ENCODE peak calls at places on chromosomes 4 and X, in eight cellular contexts. S is spleen, U is body of pancreas, C is adrenal gland, P is testis, R is uterus, X is Peyer's patch, J is IMR-90. B is an unnamed sample.

GRCh38 chrX:154372612-154373022 is 1.8 kb downstream of the FLNA start:
- DNase-seq in S (no peak), U (peak), C (no peak), P (no peak), R (peak), X (no peak), J (peak), B (no peak)

GRCh38 chr4:82687531-82687930 is 111.1 kb downstream of the SCD5 start:
- DNase-seq in S (no peak), U (no peak), C (no peak), P (no peak), R (no peak), X (no peak), J (no peak), B (no peak)

GRCh38 chr4:165190591-165191212 is 16.7 kb upstream of the KLHL2 start:
- DNase-seq in S (no peak), U (no peak), C (no peak), P (no peak), R (no peak), X (no peak), J (no peak), B (no peak)

GRCh38 chr4:23680616-23681518 is 209.0 kb downstream of the PPARGC1A start:
- DNase-seq in S (no peak), U (no peak), C (no peak), P (no peak), R (no peak), X (no peak), J (peak), B (no peak)

GRCh38 chrX:49291615-49292337 is 11.7 kb upstream of the GAGE10 start:
- DNase-seq in S (peak), U (peak), C (peak), P (peak), R (peak), X (peak), J (peak), B (no peak)

GRCh38 chr4:37726666-37727065 is 40.5 kb upstream of the RELL1 start:
- DNase-seq in S (no peak), U (no peak), C (no peak), P (no peak), R (no peak), X (no peak), J (peak), B (no peak)

GRCh38 chr4:147772459-147772969 is 40.6 kb downstream of the ARHGAP10 start:
- DNase-seq in S (no peak), U (no peak), C (no peak), P (no peak), R (no peak), X (no peak), J (peak), B (no peak)

GRCh38 chr4:38076153-38076669 is 116.0 kb downstream of the PTTG2 start:
- DNase-seq in S (no peak), U (no peak), C (no peak), P (no peak), R (no peak), X (no peak), J (no peak), B (no peak)

GRCh38 chrX:16479206-16479869 is 170.6 kb upstream of the S100G start:
- DNase-seq in S (no peak), U (no peak), C (no peak), P (no peak), R (no peak), X (no peak), J (peak), B (no peak)

GRCh38 chr4:629916-630641 is 4.7 kb downstream of the PDE6B start:
- DNase-seq in S (peak), U (no peak), C (no peak), P (no peak), R (no peak), X (no peak), J (no peak), B (no peak)

GRCh38 chr4:151362404-151363164 is 37.2 kb upstream of the SH3D19 start:
- DNase-seq in S (peak), U (peak), C (peak), P (peak), R (peak), X (peak), J (peak), B (peak)

GRCh38 chrX:116285506-116285905 is 115.0 kb downstream of the AGTR2 start:
- DNase-seq in S (no peak), U (no peak), C (no peak), P (no peak), R (no peak), X (no peak), J (no peak), B (no peak)

GRCh38 chr4:86004030-86004429 is 355.8 kb downstream of the MAPK10 start:
- DNase-seq in S (no peak), U (no peak), C (no peak), P (no peak), R (no peak), X (no peak), J (no peak), B (no peak)

GRCh38 chrX:79366888-79367749 is at the start of gene ITM2A:
- DNase-seq in S (peak), U (peak), C (no peak), P (peak), R (peak), X (peak), J (no peak), B (peak)

GRCh38 chr4:148445071-148445902 is 3.1 kb upstream of the NR3C2 start:
- DNase-seq in S (peak), U (peak), C (peak), P (peak), R (peak), X (peak), J (no peak), B (peak)

GRCh38 chr4:8167815-8168214 is 9.2 kb upstream of the ABLIM2 start:
- DNase-seq in S (no peak), U (peak), C (peak), P (peak), R (no peak), X (no peak), J (no peak), B (no peak)

GRCh38 chr4:26780524-26780923 is 80.1 kb upstream of the STIM2 start:
- DNase-seq in S (no peak), U (no peak), C (no peak), P (no peak), R (no peak), X (no peak), J (peak), B (no peak)

GRCh38 chrX:41558531-41558930 is 111.4 kb downstream of the NYX start:
- DNase-seq in S (no peak), U (no peak), C (no peak), P (no peak), R (no peak), X (no peak), J (peak), B (no peak)

GRCh38 chr4:6487466-6487865 is 15.1 kb upstream of the PPP2R2C start:
- DNase-seq in S (no peak), U (no peak), C (no peak), P (no peak), R (no peak), X (no peak), J (no peak), B (no peak)

GRCh38 chr4:111652206-111652605 is 493.0 kb upstream of the FAM241A start:
- DNase-seq in S (no peak), U (no peak), C (no peak), P (no peak), R (no peak), X (no peak), J (no peak), B (no peak)

GRCh38 chr4:123043793-123044425 is 121.5 kb upstream of the NUDT6 start:
- DNase-seq in S (no peak), U (no peak), C (no peak), P (no peak), R (no peak), X (no peak), J (no peak), B (no peak)

GRCh38 chrX:115553171-115553570 is 7.8 kb upstream of the PLS3 start:
- DNase-seq in S (no peak), U (no peak), C (no peak), P (no peak), R (no peak), X (no peak), J (no peak), B (no peak)

GRCh38 chr4:162675661-162676060 is 491.0 kb downstream of the NAF1 start:
- DNase-seq in S (no peak), U (no peak), C (no peak), P (no peak), R (no peak), X (no peak), J (no peak), B (no peak)

GRCh38 chrX:124239911-124240310 is 92.5 kb upstream of the TEX13D start:
- DNase-seq in S (no peak), U (no peak), C (no peak), P (no peak), R (no peak), X (no peak), J (no peak), B (no peak)

GRCh38 chrX:124242160-124242559 is 90.3 kb upstream of the TEX13D start:
- DNase-seq in S (no peak), U (no peak), C (no peak), P (no peak), R (no peak), X (no peak), J (no peak), B (no peak)

GRCh38 chrX:124240422-124240821 is 92.0 kb upstream of the TEX13D start:
- DNase-seq in S (no peak), U (no peak), C (no peak), P (no peak), R (no peak), X (no peak), J (no peak), B (no peak)

GRCh38 chrX:124239324-124239723 is 93.1 kb upstream of the TEX13D start:
- DNase-seq in S (no peak), U (no peak), C (no peak), P (no peak), R (no peak), X (no peak), J (no peak), B (no peak)

GRCh38 chrX:124238268-124238667 is 94.2 kb upstream of the TEX13D start:
- DNase-seq in S (no peak), U (no peak), C (no peak), P (no peak), R (no peak), X (no peak), J (no peak), B (no peak)
- TF ChIP-seq POLR2A in S (no peak), U (no peak), C (no peak), P (no peak), R (no peak), X (no peak), J (no peak), B (no peak)

DNA sequence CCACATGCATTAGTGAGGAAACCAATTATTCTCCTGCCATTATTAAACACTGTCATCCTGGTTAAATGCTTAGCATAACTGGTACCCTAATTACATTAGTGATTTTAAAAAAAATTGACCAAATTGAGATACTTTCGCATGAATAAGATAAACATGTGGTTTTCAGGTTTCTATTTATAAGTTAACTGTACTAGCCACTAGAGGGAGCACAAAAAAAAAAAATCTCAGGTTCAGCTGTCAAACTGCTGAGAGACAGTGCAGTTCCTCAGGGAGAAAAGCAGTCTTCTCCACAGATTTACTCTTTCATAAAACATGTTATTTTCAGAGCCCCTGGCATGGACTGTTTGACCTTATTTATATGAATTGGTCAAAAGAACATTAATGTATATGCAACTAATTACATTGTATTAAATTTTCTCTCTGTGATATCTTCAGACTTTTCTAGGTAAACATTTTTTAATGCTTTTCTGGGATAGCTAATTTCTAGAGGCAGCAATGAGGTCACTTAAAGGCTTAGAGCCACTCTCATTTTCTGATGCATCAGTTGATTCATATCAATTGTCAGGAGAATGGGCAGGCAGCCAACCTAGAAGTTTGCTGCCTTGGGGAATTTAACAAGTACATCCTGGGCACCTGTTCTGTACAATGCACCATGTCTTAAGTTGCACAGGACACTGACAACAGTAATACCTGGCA is 167.5 kb downstream of the CDS1 start:
- DNase-seq in S (no peak), U (no peak), C (no peak), P (no peak), R (no peak), X (no peak), J (peak), B (no peak)
- H3K4me3 ChIP-seq in S (no peak), U (no peak), C (no peak), P (no peak), R (no peak), X (no peak), J (no peak), B (no peak)

GRCh38 chrX:95065151-95065550 is 1391.1 kb downstream of the FAM133A start:
- DNase-seq in S (no peak), U (no peak), C (no peak), P (no peak), R (no peak), X (no peak), J (no peak), B (no peak)

GRCh38 chrX:95076449-95076848 is 1402.4 kb downstream of the FAM133A start:
- DNase-seq in S (no peak), U (no peak), C (no peak), P (no peak), R (no peak), X (no peak), J (peak), B (no peak)

GRCh38 chrX:95071621-95072020 is 1397.6 kb downstream of the FAM133A start:
- DNase-seq in S (no peak), U (no peak), C (no peak), P (no peak), R (no peak), X (no peak), J (peak), B (no peak)

GRCh38 chrX:95071052-95071451 is 1397.0 kb downstream of the FAM133A start:
- DNase-seq in S (no peak), U (no peak), C (no peak), P (no peak), R (no peak), X (no peak), J (no peak), B (no peak)
- TF ChIP-seq CTCF in S (no peak), U (no peak), C (no peak), P (no peak), R (no peak), X (no peak), J (peak), B (no peak)

GRCh38 chrX:47585273-47585672 is 3.0 kb downstream of the TIMP1 start:
- DNase-seq in S (no peak), U (no peak), C (no peak), P (no peak), R (no peak), X (peak), J (no peak), B (no peak)

GRCh38 chrX:47583240-47583861 is 1.1 kb downstream of the TIMP1 start:
- DNase-seq in S (no peak), U (no peak), C (peak), P (no peak), R (no peak), X (no peak), J (no peak), B (no peak)

GRCh38 chrX:47579537-47579936 is 2.7 kb upstream of the TIMP1 start:
- DNase-seq in S (no peak), U (peak), C (no peak), P (no peak), R (no peak), X (no peak), J (peak), B (no peak)

GRCh38 chrX:47584714-47585113 is 2.5 kb downstream of the TIMP1 start:
- DNase-seq in S (no peak), U (no peak), C (no peak), P (no peak), R (no peak), X (no peak), J (no peak), B (no peak)

GRCh38 chrX:47581731-47582647 is at the start of gene TIMP1:
- DNase-seq in S (peak), U (peak), C (peak), P (peak), R (peak), X (peak), J (peak), B (peak)
- TF ChIP-seq POLR2A in S (no peak), U (no peak), C (peak), P (no peak), R (peak), X (no peak), J (peak), B (no peak)

B was measured in lower leg skin.